ENCODE peak calls at places on chromosomes 6 and 20, in nine cellular contexts. One of them, this sample, is unnamed.

GRCh38 chr6:93358435-93358834 is 60.9 kb downstream of the EPHA7 start:
- DNase-seq in breast epithelium: no peak
- DNase-seq in GM13976: no peak
- DNase-seq in psoas muscle: no peak
- DNase-seq in spleen: no peak
- DNase-seq in NB4: no peak
- DNase-seq in AG10803: no peak
- DNase-seq in GM20000: no peak
- DNase-seq in thoracic aorta: no peak
- DNase-seq in this sample: no peak

GRCh38 chr20:62811720-62812119 is 5.1 kb upstream of the COL9A3 start:
- DNase-seq in GM13976: no peak
- DNase-seq in psoas muscle: no peak
- DNase-seq in NB4: no peak
- DNase-seq in GM20000: no peak
- DNase-seq in spleen: no peak
- DNase-seq in thoracic aorta: no peak
- DNase-seq in AG10803: no peak
- DNase-seq in breast epithelium: no peak
- DNase-seq in this sample: no peak

GRCh38 chr20:17377222-17377621 is 150.4 kb downstream of the PCSK2 start:
- DNase-seq in AG10803: no peak
- DNase-seq in NB4: no peak
- DNase-seq in breast epithelium: no peak
- DNase-seq in psoas muscle: no peak
- DNase-seq in GM13976: no peak
- DNase-seq in spleen: no peak
- DNase-seq in GM20000: no peak
- DNase-seq in thoracic aorta: no peak
- DNase-seq in this sample: no peak

GRCh38 chr6:168272379-168273011 is 47.1 kb downstream of the DACT2 start:
- DNase-seq in GM13976: no peak
- DNase-seq in thoracic aorta: no peak
- DNase-seq in psoas muscle: no peak
- DNase-seq in NB4: no peak
- DNase-seq in breast epithelium: peak
- DNase-seq in GM20000: no peak
- DNase-seq in AG10803: no peak
- DNase-seq in spleen: no peak
- DNase-seq in this sample: no peak

GRCh38 chr6:106156863-106157262 is 70.7 kb downstream of the PRDM1 start:
- DNase-seq in psoas muscle: no peak
- DNase-seq in GM20000: no peak
- DNase-seq in thoracic aorta: no peak
- DNase-seq in AG10803: no peak
- DNase-seq in NB4: no peak
- DNase-seq in spleen: no peak
- DNase-seq in GM13976: no peak
- DNase-seq in breast epithelium: no peak
- DNase-seq in this sample: no peak

GRCh38 chr6:131532476-131533108 is 40.4 kb upstream of the ARG1 start:
- DNase-seq in AG10803: no peak
- DNase-seq in spleen: no peak
- DNase-seq in NB4: no peak
- DNase-seq in GM20000: peak
- DNase-seq in breast epithelium: no peak
- DNase-seq in GM13976: peak
- DNase-seq in psoas muscle: no peak
- DNase-seq in thoracic aorta: no peak
- DNase-seq in this sample: no peak

GRCh38 chr20:56359212-56360132 is 698 bp downstream of the FAM210B start:
- DNase-seq in breast epithelium: peak
- DNase-seq in AG10803: peak
- DNase-seq in GM13976: peak
- DNase-seq in GM20000: no peak
- DNase-seq in spleen: peak
- DNase-seq in thoracic aorta: no peak
- DNase-seq in psoas muscle: peak
- DNase-seq in NB4: peak
- DNase-seq in this sample: no peak

GRCh38 chr6:45827952-45828530 is 187.6 kb downstream of the CLIC5 start:
- DNase-seq in AG10803: no peak
- DNase-seq in GM20000: no peak
- DNase-seq in NB4: no peak
- DNase-seq in psoas muscle: no peak
- DNase-seq in GM13976: no peak
- DNase-seq in thoracic aorta: no peak
- DNase-seq in breast epithelium: no peak
- DNase-seq in spleen: no peak
- DNase-seq in this sample: no peak

GRCh38 chr6:3546121-3546520 is 89.3 kb upstream of the SLC22A23 start:
- DNase-seq in breast epithelium: no peak
- DNase-seq in thoracic aorta: no peak
- DNase-seq in AG10803: no peak
- DNase-seq in psoas muscle: no peak
- DNase-seq in spleen: no peak
- DNase-seq in GM20000: no peak
- DNase-seq in GM13976: no peak
- DNase-seq in NB4: no peak
- DNase-seq in this sample: no peak

GRCh38 chr6:139766796-139767195 is 392.3 kb upstream of the CITED2 start:
- DNase-seq in spleen: no peak
- DNase-seq in AG10803: no peak
- DNase-seq in breast epithelium: no peak
- DNase-seq in GM13976: no peak
- DNase-seq in NB4: no peak
- DNase-seq in GM20000: no peak
- DNase-seq in psoas muscle: no peak
- DNase-seq in thoracic aorta: no peak
- DNase-seq in this sample: no peak

GRCh38 chr20:34302723-34303528 is at the start of gene AHCY:
- DNase-seq in breast epithelium: peak
- DNase-seq in psoas muscle: peak
- DNase-seq in GM20000: peak
- DNase-seq in GM13976: peak
- DNase-seq in NB4: peak
- DNase-seq in spleen: peak
- DNase-seq in AG10803: peak
- DNase-seq in thoracic aorta: peak
- DNase-seq in this sample: peak
- TF ChIP-seq CTCF in breast epithelium: no peak
- TF ChIP-seq CTCF in psoas muscle: no peak
- TF ChIP-seq CTCF in GM20000: no peak
- TF ChIP-seq CTCF in GM13976: no peak
- TF ChIP-seq CTCF in NB4: no peak
- TF ChIP-seq CTCF in spleen: no peak
- TF ChIP-seq CTCF in AG10803: no peak
- TF ChIP-seq CTCF in thoracic aorta: no peak
- TF ChIP-seq CTCF in this sample: peak

DNA sequence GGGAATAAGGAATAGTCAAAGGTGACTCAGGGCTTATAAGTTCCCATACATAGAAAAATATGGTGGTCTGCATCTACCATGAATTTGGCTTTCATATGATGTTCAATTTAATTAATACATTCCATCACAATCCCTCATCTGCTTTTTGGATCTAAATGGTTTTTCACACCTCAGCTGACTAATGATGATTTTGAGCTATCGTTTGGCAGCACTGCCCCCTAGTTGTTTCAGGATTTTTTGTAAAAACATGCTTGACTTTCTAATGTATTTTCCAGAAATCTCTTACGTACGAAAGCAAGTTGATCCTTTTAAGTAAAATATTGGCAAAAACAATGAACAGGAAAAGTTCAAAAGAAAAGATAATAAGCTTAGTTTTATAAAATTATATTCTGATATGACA is 408.6 kb upstream of the ADGRB3 start:
- DNase-seq in thoracic aorta: no peak
- DNase-seq in GM13976: no peak
- DNase-seq in spleen: no peak
- DNase-seq in breast epithelium: no peak
- DNase-seq in NB4: peak
- DNase-seq in AG10803: no peak
- DNase-seq in GM20000: no peak
- DNase-seq in psoas muscle: no peak
- DNase-seq in this sample: no peak
- TF ChIP-seq CTCF in thoracic aorta: no peak
- TF ChIP-seq CTCF in GM13976: peak
- TF ChIP-seq CTCF in spleen: no peak
- TF ChIP-seq CTCF in breast epithelium: no peak
- TF ChIP-seq CTCF in NB4: peak
- TF ChIP-seq CTCF in AG10803: no peak
- TF ChIP-seq CTCF in GM20000: peak
- TF ChIP-seq CTCF in psoas muscle: no peak
- TF ChIP-seq CTCF in this sample: peak

GRCh38 chr6:51531623-51532022 is 555.8 kb downstream of the PKHD1 start:
- DNase-seq in GM13976: no peak
- DNase-seq in spleen: no peak
- DNase-seq in NB4: peak
- DNase-seq in breast epithelium: no peak
- DNase-seq in GM20000: no peak
- DNase-seq in psoas muscle: no peak
- DNase-seq in thoracic aorta: no peak
- DNase-seq in AG10803: no peak
- DNase-seq in this sample: no peak
- TF ChIP-seq CTCF in GM13976: no peak
- TF ChIP-seq CTCF in spleen: no peak
- TF ChIP-seq CTCF in NB4: no peak
- TF ChIP-seq CTCF in breast epithelium: no peak
- TF ChIP-seq CTCF in GM20000: no peak
- TF ChIP-seq CTCF in psoas muscle: no peak
- TF ChIP-seq CTCF in thoracic aorta: no peak
- TF ChIP-seq CTCF in AG10803: no peak
- TF ChIP-seq CTCF in this sample: peak

GRCh38 chr6:163867518-163868292 is 453.2 kb downstream of the QKI start:
- DNase-seq in GM20000: no peak
- DNase-seq in psoas muscle: no peak
- DNase-seq in AG10803: no peak
- DNase-seq in breast epithelium: no peak
- DNase-seq in thoracic aorta: no peak
- DNase-seq in spleen: no peak
- DNase-seq in NB4: no peak
- DNase-seq in GM13976: no peak
- DNase-seq in this sample: no peak

GRCh38 chr6:163865380-163865779 is 450.9 kb downstream of the QKI start:
- DNase-seq in breast epithelium: no peak
- DNase-seq in AG10803: no peak
- DNase-seq in psoas muscle: no peak
- DNase-seq in GM20000: no peak
- DNase-seq in GM13976: no peak
- DNase-seq in NB4: no peak
- DNase-seq in thoracic aorta: no peak
- DNase-seq in spleen: no peak
- DNase-seq in this sample: no peak

GRCh38 chr6:163863565-163863964 is 449.0 kb downstream of the QKI start:
- DNase-seq in spleen: no peak
- DNase-seq in breast epithelium: no peak
- DNase-seq in GM13976: no peak
- DNase-seq in NB4: no peak
- DNase-seq in GM20000: no peak
- DNase-seq in AG10803: no peak
- DNase-seq in psoas muscle: no peak
- DNase-seq in thoracic aorta: no peak
- DNase-seq in this sample: no peak

GRCh38 chr6:163861627-163862026 is 447.1 kb downstream of the QKI start:
- DNase-seq in NB4: no peak
- DNase-seq in thoracic aorta: no peak
- DNase-seq in AG10803: no peak
- DNase-seq in psoas muscle: no peak
- DNase-seq in spleen: no peak
- DNase-seq in GM20000: no peak
- DNase-seq in GM13976: no peak
- DNase-seq in breast epithelium: no peak
- DNase-seq in this sample: no peak

DNA sequence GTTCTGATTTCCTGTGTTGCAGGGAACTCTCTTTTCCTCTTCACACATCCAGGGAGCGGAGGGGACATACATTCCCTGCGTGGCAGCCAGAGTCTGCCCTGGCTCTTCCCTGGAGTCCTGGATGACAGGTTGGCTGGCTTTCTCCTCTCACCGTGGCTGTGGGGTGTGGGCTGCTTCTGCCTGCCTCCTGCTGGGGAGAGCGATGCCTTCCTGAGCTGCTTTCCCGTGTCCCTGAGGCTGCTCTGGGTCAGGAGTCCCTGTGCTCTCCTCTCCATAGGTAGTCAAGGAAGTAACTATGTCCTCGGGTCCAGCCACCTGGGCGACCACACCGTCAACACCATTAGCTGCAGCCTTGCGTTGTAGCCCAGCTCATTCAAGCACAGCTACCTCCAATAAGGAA is 451.7 kb downstream of the QKI start:
- DNase-seq in AG10803: no peak
- DNase-seq in NB4: no peak
- DNase-seq in psoas muscle: no peak
- DNase-seq in spleen: no peak
- DNase-seq in breast epithelium: no peak
- DNase-seq in GM20000: no peak
- DNase-seq in GM13976: no peak
- DNase-seq in thoracic aorta: no peak
- DNase-seq in this sample: no peak
- TF ChIP-seq CTCF in AG10803: no peak
- TF ChIP-seq CTCF in NB4: no peak
- TF ChIP-seq CTCF in psoas muscle: no peak
- TF ChIP-seq CTCF in spleen: no peak
- TF ChIP-seq CTCF in breast epithelium: no peak
- TF ChIP-seq CTCF in GM20000: no peak
- TF ChIP-seq CTCF in GM13976: no peak
- TF ChIP-seq CTCF in thoracic aorta: no peak
- TF ChIP-seq CTCF in this sample: no peak

This sample was measured in chondrocyte.